ENCODE peak calls at places on chromosomes 16 and 17, in nine cellular contexts. S is transverse colon; Y is CD8-positive, alpha-beta T cell; K is neural progenitor cell; T is fibroblast of lung; W is GM13977; H is mucosa of descending colon; Z is PC-3; B is neural crest cell. F is an unnamed sample.

GRCh38 chr16:72300892-72301291 is 128.9 kb upstream of the PMFBP1 start:
- DNase-seq in B (no peak), S (peak), H (peak), K (no peak), Z (no peak), Y (no peak), W (no peak), T (no peak), F (no peak)

GRCh38 chr17:41939044-41939695 is 8.8 kb downstream of the ODAD4 start:
- DNase-seq in H (no peak), K (no peak), T (no peak), Y (no peak), W (no peak), S (no peak), B (no peak), Z (no peak), F (peak)

GRCh38 chr17:74544991-74545441 is 899 bp downstream of the CD300C start:
- DNase-seq in T (no peak), K (no peak), H (no peak), B (no peak), S (no peak), Z (no peak), W (no peak), Y (no peak), F (no peak)

GRCh38 chr17:30160419-30161172 is 44.0 kb downstream of the NSRP1 start:
- DNase-seq in B (no peak), W (no peak), T (no peak), K (no peak), H (no peak), Y (no peak), Z (no peak), S (no peak), F (no peak)

GRCh38 chr17:81566461-81567126 is 14.4 kb upstream of the FAAP100 start:
- DNase-seq in T (peak), S (peak), W (no peak), B (no peak), K (no peak), H (peak), Y (no peak), Z (peak), F (no peak)

GRCh38 chr17:73250851-73251640 is 10.6 kb downstream of the CPSF4L start:
- DNase-seq in H (no peak), B (no peak), Z (no peak), Y (no peak), T (no peak), W (no peak), K (no peak), S (no peak), F (no peak)

GRCh38 chr17:40936437-40936971 is 942 bp downstream of the KRT23 start:
- DNase-seq in Z (no peak), S (peak), H (peak), Y (no peak), B (no peak), W (no peak), K (no peak), T (no peak), F (no peak)

GRCh38 chr16:86834451-86835035 is 256.2 kb downstream of the FOXL1 start:
- DNase-seq in S (no peak), H (no peak), W (no peak), T (peak), B (peak), Z (peak), Y (no peak), K (peak), F (peak)

GRCh38 chr16:72903176-72903575 is 144.8 kb downstream of the ZFHX3 start:
- DNase-seq in Z (no peak), K (no peak), H (no peak), W (no peak), Y (no peak), B (no peak), T (no peak), S (no peak), F (no peak)

GRCh38 chr17:12985431-12986285 is 32.2 kb downstream of the ELAC2 start:
- DNase-seq in Y (no peak), K (no peak), T (peak), H (no peak), W (no peak), B (no peak), Z (no peak), S (no peak), F (no peak)

GRCh38 chr16:14629612-14629918 is 495 bp downstream of the PARN start:
- DNase-seq in S (no peak), K (no peak), B (no peak), Y (no peak), W (no peak), H (no peak), T (no peak), Z (no peak), F (peak)

GRCh38 chr17:47119746-47120520 is 69.2 kb downstream of the CDC27 start:
- DNase-seq in Y (no peak), K (no peak), T (peak), W (no peak), Z (peak), H (no peak), S (no peak), B (no peak), F (no peak)

GRCh38 chr17:82616021-82616703 is 32.1 kb downstream of the WDR45B start:
- DNase-seq in S (no peak), H (no peak), Z (no peak), B (no peak), T (no peak), K (no peak), W (no peak), Y (no peak), F (no peak)
- TF ChIP-seq CTCF in S (no peak), H (no peak), Z (no peak), B (no peak), T (no peak), K (no peak), W (no peak), Y (no peak), F (no peak)

DNA sequence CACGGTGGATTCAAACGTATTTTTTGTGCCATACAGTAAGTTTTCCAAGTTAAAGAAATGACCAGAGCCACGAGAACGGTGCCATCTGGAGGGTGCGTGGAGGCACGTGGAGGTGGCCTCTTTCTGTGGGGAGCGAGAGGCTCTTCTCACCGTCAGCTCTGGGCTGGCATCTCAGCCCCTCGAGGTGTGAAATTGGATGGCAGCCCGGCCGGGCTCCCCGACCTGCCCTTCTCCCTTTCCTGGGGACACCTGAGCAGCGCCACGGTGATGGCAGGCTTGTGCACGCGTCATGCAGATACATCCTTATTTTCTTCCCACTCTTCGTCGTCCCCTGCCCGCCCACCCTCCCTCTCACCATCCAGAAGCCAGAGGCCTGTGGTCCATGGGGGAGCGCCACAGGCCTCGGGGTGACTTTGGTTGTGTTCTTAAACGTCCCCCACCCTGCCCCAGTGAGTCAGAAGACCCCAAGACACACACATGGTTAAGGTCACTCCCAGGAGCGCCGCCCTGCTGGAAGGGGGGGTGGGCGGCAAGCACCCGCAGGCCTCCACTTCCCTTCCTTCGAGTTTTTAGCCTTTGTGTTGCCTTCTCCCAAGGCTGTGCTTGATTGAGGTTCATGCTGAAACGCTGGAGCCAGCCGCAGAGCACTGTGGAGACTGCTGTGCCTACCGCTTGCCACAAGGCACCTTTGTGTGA is 109.4 kb downstream of the BANP start:
- DNase-seq in K (peak), S (no peak), Y (no peak), W (peak), T (no peak), B (no peak), H (no peak), Z (no peak), F (no peak)
- TF ChIP-seq CTCF in K (peak), S (no peak), Y (no peak), W (peak), T (no peak), B (no peak), H (no peak), Z (peak), F (peak)

GRCh38 chr16:6682142-6682811 is 650.4 kb upstream of the RBFOX1 start:
- DNase-seq in S (peak), B (peak), K (peak), T (no peak), W (peak), Z (peak), H (peak), Y (no peak), F (peak)

GRCh38 chr16:6689643-6690042 is 643.0 kb upstream of the RBFOX1 start:
- DNase-seq in T (no peak), H (no peak), W (no peak), B (no peak), K (peak), Z (no peak), S (no peak), Y (no peak), F (no peak)

GRCh38 chr16:6687593-6687992 is 645.1 kb upstream of the RBFOX1 start:
- DNase-seq in B (no peak), W (no peak), Y (no peak), T (no peak), S (no peak), H (no peak), K (no peak), Z (no peak), F (no peak)

DNA sequence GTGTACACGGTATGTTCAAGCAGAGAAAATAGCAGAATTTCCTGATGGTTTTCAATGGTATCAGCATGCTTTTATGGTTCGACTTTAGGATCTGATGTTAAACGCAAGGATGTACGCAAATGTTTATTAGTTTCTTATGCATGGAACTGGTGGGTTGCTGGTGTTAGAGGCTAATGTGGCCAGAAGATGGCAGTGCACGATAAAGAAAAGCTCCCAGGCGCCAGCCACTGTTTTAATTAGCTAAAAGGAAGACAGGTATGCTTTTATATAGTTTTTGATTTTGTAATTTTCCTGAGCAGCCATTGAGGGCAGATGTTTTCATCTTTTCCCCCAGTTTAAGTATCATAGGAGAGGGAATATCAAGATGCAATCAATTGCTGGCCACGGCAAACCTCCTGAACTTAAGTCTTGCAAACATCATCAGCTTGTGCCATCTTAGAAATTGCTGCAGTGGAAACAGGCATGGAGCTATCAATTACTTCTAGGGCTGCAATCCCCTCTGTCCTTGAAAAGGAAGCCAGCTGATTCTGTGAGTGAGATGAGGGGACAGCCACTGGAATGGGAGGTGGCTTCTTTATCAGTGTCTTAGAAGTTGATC is 648.5 kb upstream of the RBFOX1 start:
- DNase-seq in S (peak), T (no peak), B (peak), H (no peak), K (peak), Y (no peak), Z (peak), W (no peak), F (peak)
- TF ChIP-seq CTCF in S (peak), T (no peak), B (peak), H (no peak), K (peak), Y (no peak), Z (peak), W (peak), F (peak)

DNA sequence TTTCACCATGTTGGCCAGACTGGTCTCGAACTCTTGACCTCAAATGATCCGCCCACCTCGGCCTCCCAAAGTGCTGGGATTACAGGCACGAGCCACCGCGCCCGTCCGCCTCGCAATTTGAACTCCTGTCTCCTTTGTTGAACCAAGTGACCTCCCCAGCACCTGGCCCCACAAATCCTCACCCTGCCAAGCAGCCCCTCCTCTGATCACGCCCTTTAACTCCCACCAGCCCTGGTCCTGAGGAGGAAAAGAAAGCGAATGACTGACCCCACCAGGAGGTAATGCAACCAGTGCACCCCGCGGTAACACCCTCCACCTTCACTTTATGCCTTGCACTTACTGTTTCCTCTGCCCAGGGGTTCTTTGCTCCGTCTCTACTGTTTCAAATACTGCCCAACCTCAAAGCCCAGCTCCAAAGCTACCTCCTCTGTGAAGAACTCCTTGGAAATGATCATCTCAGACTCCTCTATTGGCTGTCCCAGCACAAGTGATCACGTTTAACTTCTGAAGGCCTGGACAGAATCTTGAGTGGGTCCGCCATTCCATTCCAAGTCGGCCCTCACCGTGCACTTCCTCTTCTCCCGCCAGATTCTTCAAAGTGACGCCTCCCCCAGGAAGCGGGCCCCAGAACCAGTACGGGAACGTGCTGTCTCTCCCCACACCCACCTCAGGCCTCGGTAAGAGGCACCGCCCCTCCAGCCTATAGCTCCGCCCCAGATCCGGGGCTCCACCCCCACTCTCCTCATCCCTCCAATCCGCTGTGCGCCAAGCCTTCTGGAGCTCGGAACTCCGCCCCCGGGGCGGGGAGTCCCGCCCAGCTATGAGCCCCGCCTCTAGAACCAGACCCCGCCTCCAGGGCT is 4.4 kb downstream of the CD19 start:
- DNase-seq in T (peak), H (peak), Y (peak), K (peak), B (peak), Z (peak), S (peak), W (peak), F (peak)
- TF ChIP-seq CTCF in T (no peak), H (no peak), Y (no peak), K (no peak), B (no peak), Z (no peak), S (no peak), W (no peak), F (no peak)

GRCh38 chr16:3727806-3728381 is 10.6 kb upstream of the TRAP1 start:
- DNase-seq in K (no peak), H (no peak), W (no peak), T (no peak), Z (no peak), Y (no peak), B (no peak), S (no peak), F (peak)
- TF ChIP-seq CTCF in K (no peak), H (no peak), W (no peak), T (no peak), Z (no peak), Y (no peak), B (no peak), S (no peak), F (no peak)

DNA sequence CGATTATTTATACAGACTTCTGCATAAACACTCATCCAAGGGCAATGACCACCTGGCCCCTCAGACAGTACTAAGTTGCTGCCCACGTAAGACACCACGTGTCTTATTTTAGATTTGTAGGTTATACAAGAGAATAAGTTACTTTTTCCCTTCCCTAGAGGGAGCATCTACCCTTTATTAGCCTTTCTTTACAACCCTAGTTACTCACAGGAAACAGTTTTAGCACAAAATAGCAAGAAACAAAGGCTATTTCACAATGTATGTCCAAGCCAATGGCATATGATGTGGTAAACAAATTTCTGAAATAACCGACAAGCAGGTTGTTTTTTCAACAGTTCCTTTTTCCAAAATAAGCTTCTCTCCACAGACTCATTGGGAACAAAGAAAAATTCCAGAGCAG is 50.1 kb upstream of the ERN1 start:
- DNase-seq in K (no peak), T (no peak), H (no peak), Y (no peak), W (no peak), S (no peak), B (no peak), Z (no peak), F (no peak)
- TF ChIP-seq CTCF in K (no peak), T (no peak), H (no peak), Y (no peak), W (no peak), S (no peak), B (no peak), Z (no peak), F (no peak)

GRCh38 chr16:28821874-28822519 is 802 bp upstream of the ATXN2L start:
- DNase-seq in S (no peak), H (no peak), T (no peak), B (no peak), Z (no peak), Y (no peak), W (no peak), K (peak), F (no peak)

GRCh38 chr16:28824548-28824973 is 1.8 kb downstream of the ATXN2L start:
- DNase-seq in Z (no peak), K (no peak), W (no peak), H (no peak), B (no peak), S (no peak), T (no peak), Y (no peak), F (no peak)

GRCh38 chr16:28823291-28823718 is 506 bp downstream of the ATXN2L start:
- DNase-seq in W (no peak), Y (no peak), S (no peak), K (peak), B (peak), H (no peak), T (no peak), Z (no peak), F (no peak)

GRCh38 chr16:28823719-28824547 is 1.1 kb downstream of the ATXN2L start:
- DNase-seq in H (peak), W (peak), Z (peak), S (peak), K (peak), Y (peak), T (peak), B (peak), F (peak)

DNA sequence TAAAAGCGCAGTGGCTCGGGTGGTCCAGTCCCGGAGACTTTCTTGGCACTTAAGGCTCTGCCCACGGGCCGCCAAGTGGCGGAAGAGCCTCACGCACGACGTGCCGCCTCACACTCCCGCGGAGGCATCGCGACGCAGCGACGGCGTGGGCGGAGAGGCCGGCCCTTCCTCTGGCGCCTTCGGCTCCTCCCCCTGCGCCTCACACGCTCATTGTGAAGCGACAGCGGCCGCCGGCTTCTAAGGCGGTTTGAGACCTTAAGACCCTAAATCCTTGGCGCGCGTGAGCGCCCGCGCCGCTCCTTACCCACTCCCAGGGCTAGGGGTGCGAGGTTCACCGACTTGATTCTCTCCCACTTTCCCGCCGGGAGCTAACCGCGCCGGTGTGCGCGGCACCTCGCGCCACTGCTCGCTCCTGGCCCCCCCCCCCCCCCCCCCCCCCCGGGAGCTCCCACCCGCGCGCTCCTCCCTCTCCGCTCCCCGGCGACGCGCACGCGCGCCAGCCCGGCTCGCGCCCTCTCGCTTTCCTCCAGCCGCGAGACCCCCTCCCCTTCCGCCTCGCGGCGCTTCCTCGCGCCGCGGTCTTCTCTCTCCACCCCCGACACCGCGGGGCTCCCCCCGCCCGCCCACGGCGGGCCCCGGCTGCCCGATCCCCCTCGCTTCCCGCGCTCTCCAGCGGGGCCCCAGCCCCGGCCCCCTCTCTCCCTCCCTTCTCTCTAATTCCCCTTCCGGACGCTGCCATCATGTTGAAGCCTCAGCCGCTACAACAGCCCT is at the start of gene ATXN2L:
- DNase-seq in S (peak), B (peak), W (peak), T (peak), Z (peak), K (peak), H (peak), Y (peak), F (peak)
- TF ChIP-seq CTCF in S (peak), B (peak), W (no peak), T (no peak), Z (no peak), K (no peak), H (no peak), Y (no peak), F (no peak)

DNA sequence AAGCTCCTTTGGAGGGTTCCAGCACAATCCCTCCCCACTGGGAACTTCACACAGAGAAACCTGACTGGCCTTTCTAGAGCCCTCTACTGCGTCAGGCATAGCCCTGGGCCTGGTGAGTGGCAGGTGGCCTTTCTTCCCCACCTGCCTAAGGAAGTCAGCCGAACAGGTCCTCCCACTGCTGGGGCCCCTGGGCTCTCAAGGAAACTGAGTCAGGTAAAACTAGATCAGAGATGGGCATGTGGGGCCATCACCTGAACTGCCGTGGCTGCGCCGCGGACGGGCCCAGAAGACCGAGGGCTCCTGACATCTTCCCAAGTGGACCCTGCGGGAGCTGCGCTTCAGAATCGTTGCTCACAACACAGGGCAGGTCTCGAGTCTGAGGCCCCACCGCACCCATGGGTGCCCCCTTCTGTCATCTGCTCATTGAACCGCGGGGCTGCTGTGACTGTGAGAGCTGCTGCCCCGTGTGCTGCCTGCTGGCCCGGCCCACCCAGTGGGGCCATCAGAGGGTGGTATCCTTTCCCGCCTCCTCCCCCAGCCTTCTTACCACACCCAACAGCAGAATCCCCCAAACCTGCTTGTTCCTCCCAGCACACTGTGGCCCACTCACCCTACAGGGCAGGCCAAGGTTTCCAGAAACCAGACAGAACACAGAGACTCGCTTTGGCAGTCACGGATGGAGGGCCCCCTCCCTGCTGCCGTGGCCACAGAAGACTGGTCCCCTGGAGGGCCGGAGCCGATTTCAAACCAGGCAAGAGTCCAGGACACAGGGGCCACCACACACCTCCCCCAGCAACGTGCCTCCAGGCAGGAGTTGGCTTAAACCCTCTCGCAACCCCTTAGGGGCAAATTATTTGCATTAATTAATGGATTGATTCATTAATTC is 81.1 kb downstream of the TBC1D16 start:
- DNase-seq in Z (no peak), B (no peak), S (no peak), H (peak), W (no peak), K (no peak), T (no peak), Y (no peak), F (peak)
- TF ChIP-seq CTCF in Z (no peak), B (no peak), S (no peak), H (no peak), W (no peak), K (no peak), T (no peak), Y (no peak), F (no peak)